ENCODE peak calls at places on chromosome 18, in ten cellular contexts. O is fibroblast of lung; G is AG09309; I is CD8-positive, alpha-beta T cell; B is psoas muscle; F is progenitor cell of endocrine pancreas; U is B cell; T is mucosa of descending colon; K is AG10803; Q is kidney. S is an unnamed sample.

GRCh38 chr18:70366174-70366573 is 77.3 kb downstream of the SOCS6 start:
- DNase-seq in U (no peak), K (no peak), T (no peak), Q (no peak), G (no peak), I (no peak), F (no peak), B (no peak), O (peak; percentile 46), S (no peak)

GRCh38 chr18:6885992-6886823 is 156.7 kb downstream of the ARHGAP28 start:
- DNase-seq in Q (no peak), K (peak; percentile 59), O (peak; percentile 29), T (peak; percentile 63), F (peak; percentile 27), U (no peak), I (no peak), G (peak; percentile 20), B (no peak), S (no peak)

GRCh38 chr18:46042571-46043123 is 29.4 kb downstream of the PSTPIP2 start:
- DNase-seq in Q (no peak), T (no peak), G (no peak), K (peak; percentile 79), I (no peak), O (peak; percentile 83), F (no peak), B (no peak), U (no peak), S (no peak)

GRCh38 chr18:73462092-73462491 is 594.3 kb upstream of the NETO1 start:
- DNase-seq in O (peak; percentile 87), G (peak; percentile 87), I (no peak), F (no peak), K (peak; percentile 80), U (no peak), T (no peak), B (no peak), Q (no peak), S (no peak)

GRCh38 chr18:2244641-2245040 is 326.7 kb downstream of the METTL4 start:
- DNase-seq in I (no peak), G (no peak), O (no peak), B (no peak), F (no peak), K (no peak), Q (no peak), T (no peak), U (no peak), S (no peak)

GRCh38 chr18:3873698-3874495 is 423.9 kb downstream of the TGIF1 start:
- DNase-seq in B (no peak), O (no peak), U (no peak), I (no peak), Q (no peak), T (no peak), F (no peak), G (no peak), K (no peak), S (no peak)

GRCh38 chr18:5294113-5294617 is 1.4 kb downstream of the ZBTB14 start:
- DNase-seq in K (peak; percentile 8), O (peak; percentile 5), F (no peak), B (no peak), G (no peak), U (no peak), T (peak; percentile 84), Q (peak; percentile 83), I (peak; percentile 37), S (peak; percentile 18)

GRCh38 chr18:72867721-72868665 is at the start of gene NETO1:
- DNase-seq in T (no peak), G (no peak), Q (peak; percentile 67), F (peak; percentile 42), O (peak; percentile 41), U (no peak), K (no peak), B (no peak), I (no peak), S (no peak)

GRCh38 chr18:34760444-34760843 is 50.3 kb downstream of the DTNA start:
- DNase-seq in I (no peak), T (no peak), F (no peak), K (no peak), O (no peak), U (no peak), Q (no peak), B (peak; percentile 33), G (no peak), S (no peak)

GRCh38 chr18:24726727-24727539 is 266.5 kb downstream of the HRH4 start:
- DNase-seq in Q (no peak), B (peak; percentile 59), T (peak; percentile 58), F (peak; percentile 56), O (peak; percentile 60), G (peak; percentile 55), U (no peak), I (peak; percentile 37), K (peak; percentile 80), S (peak; percentile 27)
- TF ChIP-seq CTCF in Q (peak; percentile 81), B (peak; percentile 79), T (peak; percentile 71), F (peak; percentile 87), O (peak; percentile 97), G (peak; percentile 86), U (peak; percentile 73), I (peak; percentile 77), K (peak; percentile 94), S (peak; percentile 74)

DNA sequence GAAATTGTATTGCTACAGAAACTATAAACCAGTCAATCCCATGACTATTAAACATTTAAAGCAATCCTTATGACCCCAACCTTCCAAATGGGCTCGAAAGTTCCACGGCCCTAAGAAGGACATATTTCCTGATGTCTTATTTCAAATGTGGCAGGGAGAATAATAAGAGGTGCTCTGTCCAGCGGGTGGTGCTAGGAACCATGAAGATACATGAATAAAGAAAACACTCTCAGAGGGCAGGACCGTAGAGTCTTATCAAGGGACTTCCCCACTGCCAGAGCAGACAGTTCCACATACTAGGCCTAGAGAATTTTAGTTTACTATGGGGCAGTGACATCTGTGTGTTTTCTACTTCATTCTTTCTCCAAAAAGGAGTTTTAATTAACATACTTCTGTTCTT is 187.1 kb upstream of the PIK3C3 start:
- DNase-seq in O (peak; percentile 46), T (peak; percentile 21), G (peak; percentile 16), I (no peak), U (no peak), B (no peak), K (peak; percentile 29), F (no peak), Q (no peak), S (no peak)
- TF ChIP-seq CTCF in O (no peak), T (no peak), G (peak; percentile 37), I (no peak), U (no peak), B (no peak), K (peak; percentile 26), F (peak; percentile 19), Q (peak; percentile 5), S (no peak)

GRCh38 chr18:64115906-64116305 is 33.0 kb downstream of the LINC00305 start:
- DNase-seq in I (no peak), Q (no peak), T (no peak), U (no peak), G (no peak), K (no peak), B (no peak), F (no peak), O (no peak), S (no peak)

GRCh38 chr18:64116806-64117205 is 32.1 kb downstream of the LINC00305 start:
- DNase-seq in G (no peak), F (no peak), T (no peak), B (no peak), I (no peak), U (no peak), O (no peak), Q (no peak), K (no peak), S (no peak)

DNA sequence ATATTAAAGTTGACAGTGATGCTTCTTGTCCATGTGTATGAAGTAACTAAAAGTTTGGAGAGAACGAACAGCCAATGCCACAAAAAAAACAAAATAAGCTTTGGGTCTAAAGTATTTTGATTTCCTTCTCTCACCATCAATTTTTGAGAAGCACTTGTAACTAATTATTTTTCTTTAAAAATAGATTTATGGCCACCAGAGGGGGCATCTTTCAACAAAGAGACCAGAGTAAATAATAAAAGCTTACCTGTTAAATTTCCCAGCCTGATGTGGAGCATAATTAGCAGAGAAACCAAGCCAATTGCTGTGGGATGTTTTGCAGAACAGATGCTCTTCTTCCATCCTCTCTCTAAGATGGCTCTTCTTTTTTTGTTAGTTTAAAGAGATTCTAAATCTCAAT is 29.0 kb downstream of the LINC00305 start:
- DNase-seq in K (no peak), I (no peak), G (no peak), T (no peak), O (no peak), F (no peak), Q (no peak), U (no peak), B (no peak), S (no peak)
- TF ChIP-seq CTCF in K (no peak), I (no peak), G (no peak), T (no peak), O (no peak), F (peak; percentile 40), Q (no peak), U (peak; percentile 49), B (no peak), S (no peak)

GRCh38 chr18:78781601-78781960 is 198.0 kb upstream of the SALL3 start:
- DNase-seq in U (peak; percentile 5), K (no peak), B (no peak), I (no peak), G (no peak), O (no peak), T (no peak), Q (no peak), F (no peak), S (no peak)

GRCh38 chr18:78780719-78781600 is 198.7 kb upstream of the SALL3 start:
- DNase-seq in I (no peak), K (no peak), U (peak; percentile 27), F (no peak), Q (no peak), B (no peak), G (no peak), T (no peak), O (no peak), S (no peak)

GRCh38 chr18:78784861-78785260 is 194.8 kb upstream of the SALL3 start:
- DNase-seq in G (no peak), F (no peak), I (no peak), T (no peak), K (no peak), Q (no peak), O (no peak), B (no peak), U (no peak), S (no peak)

GRCh38 chr18:78783564-78783960 is 196.1 kb upstream of the SALL3 start:
- DNase-seq in U (no peak), G (no peak), T (no peak), B (no peak), Q (no peak), K (no peak), F (no peak), I (no peak), O (no peak), S (no peak)

DNA sequence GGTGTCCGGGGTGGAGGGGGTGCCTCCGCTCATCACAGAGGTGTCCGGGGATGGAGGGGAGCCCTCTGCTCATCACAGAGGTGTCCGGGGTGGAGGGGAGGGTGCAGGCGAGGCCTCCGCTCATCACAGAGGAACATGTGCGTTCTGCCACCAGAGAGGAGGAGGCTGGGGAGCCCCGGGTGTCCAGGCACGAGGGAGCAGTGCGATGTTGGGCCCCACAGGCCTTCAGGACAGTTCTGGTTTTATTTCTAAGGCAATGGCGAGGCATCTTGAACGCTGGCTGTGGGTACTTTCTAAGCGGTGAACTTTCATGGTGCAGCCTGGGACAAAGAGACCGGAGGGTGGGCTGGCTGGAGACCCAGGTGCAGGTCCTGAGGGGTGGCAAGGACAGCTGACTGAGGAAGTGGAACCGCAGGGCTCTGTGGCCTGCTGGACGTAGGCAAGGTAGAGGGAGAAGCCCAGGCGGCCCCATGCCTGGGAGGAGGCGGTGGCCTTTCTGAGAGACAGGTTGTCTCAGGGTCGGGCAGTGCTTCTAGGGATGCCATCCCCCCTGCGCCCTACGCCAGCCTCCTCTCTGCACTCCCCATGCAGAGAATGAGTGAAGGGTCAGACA is 196.6 kb upstream of the SALL3 start:
- DNase-seq in U (peak; percentile 21), B (no peak), G (no peak), Q (no peak), K (no peak), O (no peak), F (no peak), T (no peak), I (no peak), S (no peak)
- TF ChIP-seq CTCF in U (no peak), B (no peak), G (no peak), Q (no peak), K (no peak), O (no peak), F (no peak), T (no peak), I (no peak), S (no peak)

S was measured in natural killer cell.